ENCODE peak calls at places on chromosomes 1 and 21, in seven cellular contexts. T is mesendoderm, U is mesenchymal stem cell, F is IMR-90, L is H9, D is H1, G is trophoblast cell. Y is an unnamed sample.

GRCh38 chr1:107572674-107573205 is 392.2 kb downstream of the VAV3 start:
- DNase-seq in T (no peak), U (no peak), F (peak; percentile 31), L (no peak), D (no peak), G (peak; percentile 56), Y (no peak)

GRCh38 chr1:63534406-63534805 is 11.1 kb downstream of the EFCAB7 start:
- DNase-seq in T (no peak), U (no peak), F (no peak), L (no peak), D (no peak), G (no peak), Y (no peak)

GRCh38 chr1:117615474-117615873 is 9.6 kb downstream of the TENT5C start:
- DNase-seq in T (no peak), U (no peak), F (no peak), L (no peak), D (no peak), G (no peak), Y (no peak)

GRCh38 chr1:173453982-173454381 is 23.2 kb upstream of the PRDX6 start:
- DNase-seq in T (no peak), U (peak; percentile 43), F (peak; percentile 70), L (no peak), D (no peak), G (no peak), Y (no peak)

GRCh38 chr1:31326461-31326860 is 29.6 kb downstream of the ZCCHC17 start:
- DNase-seq in T (no peak), U (no peak), F (no peak), L (no peak), D (no peak), G (no peak), Y (no peak)

GRCh38 chr1:35564037-35564883 is 6.7 kb downstream of the NCDN start:
- DNase-seq in T (peak; percentile 89), U (peak; percentile 76), F (peak; percentile 78), L (peak; percentile 84), D (no peak), G (peak; percentile 66), Y (peak; percentile 86)

GRCh38 chr1:32618673-32619221 is 31.6 kb downstream of the ZBTB8OS start:
- DNase-seq in T (peak; percentile 43), U (no peak), F (no peak), L (no peak), D (no peak), G (no peak), Y (no peak)

GRCh38 chr21:30268608-30269197 is 14.0 kb downstream of the KRTAP24-1 start:
- DNase-seq in T (peak; percentile 77), U (no peak), F (no peak), L (peak; percentile 46), D (no peak), G (no peak), Y (no peak)

GRCh38 chr1:192974701-192975100 is 84.5 kb downstream of the UCHL5 start:
- DNase-seq in T (no peak), U (peak; percentile 6), F (peak; percentile 21), L (no peak), D (no peak), G (peak; percentile 1), Y (no peak)

GRCh38 chr1:228986093-228986904 is 251.0 kb downstream of the RHOU start:
- DNase-seq in T (no peak), U (no peak), F (peak; percentile 25), L (no peak), D (no peak), G (no peak), Y (no peak)

GRCh38 chr1:209565759-209566678 is 17.5 kb upstream of the CAMK1G start:
- DNase-seq in T (peak; percentile 91), U (peak; percentile 79), F (peak; percentile 75), L (peak; percentile 90), D (peak; percentile 75), G (peak; percentile 76), Y (peak; percentile 86)

GRCh38 chr1:215776336-215776735 is 209.2 kb downstream of the KCTD3 start:
- DNase-seq in T (peak; percentile 10), U (no peak), F (no peak), L (no peak), D (no peak), G (no peak), Y (no peak)

GRCh38 chr1:147264158-147264768 is 21.8 kb downstream of the CHD1L start:
- DNase-seq in T (no peak), U (peak; percentile 27), F (peak; percentile 82), L (no peak), D (no peak), G (peak; percentile 12), Y (no peak)

GRCh38 chr1:168737446-168737845 is 8.4 kb upstream of the DPT start:
- DNase-seq in T (no peak), U (no peak), F (no peak), L (no peak), D (no peak), G (no peak), Y (no peak)

GRCh38 chr1:183652107-183652506 is 1.0 kb downstream of the APOBEC4 start:
- DNase-seq in T (no peak), U (no peak), F (no peak), L (no peak), D (no peak), G (no peak), Y (no peak)

GRCh38 chr1:109794319-109795132 is 30.8 kb upstream of the EPS8L3 start:
- DNase-seq in T (peak; percentile 23), U (peak; percentile 89), F (no peak), L (peak; percentile 29), D (no peak), G (no peak), Y (no peak)

GRCh38 chr1:199585392-199585791 is 442.1 kb upstream of the NR5A2 start:
- DNase-seq in T (no peak), U (no peak), F (no peak), L (no peak), D (no peak), G (no peak), Y (no peak)

GRCh38 chr1:176222196-176222595 is 15.1 kb upstream of the COP1 start:
- DNase-seq in T (no peak), U (no peak), F (peak; percentile 6), L (no peak), D (no peak), G (no peak), Y (no peak)

GRCh38 chr1:176227579-176227978 is 20.5 kb upstream of the COP1 start:
- DNase-seq in T (peak; percentile 86), U (no peak), F (no peak), L (no peak), D (no peak), G (no peak), Y (no peak)

GRCh38 chr1:176225485-176225884 is 18.4 kb upstream of the COP1 start:
- DNase-seq in T (peak; percentile 37), U (no peak), F (no peak), L (no peak), D (no peak), G (no peak), Y (no peak)

GRCh38 chr1:176220100-176220689 is 13.1 kb upstream of the COP1 start:
- DNase-seq in T (no peak), U (no peak), F (no peak), L (no peak), D (no peak), G (no peak), Y (no peak)

DNA sequence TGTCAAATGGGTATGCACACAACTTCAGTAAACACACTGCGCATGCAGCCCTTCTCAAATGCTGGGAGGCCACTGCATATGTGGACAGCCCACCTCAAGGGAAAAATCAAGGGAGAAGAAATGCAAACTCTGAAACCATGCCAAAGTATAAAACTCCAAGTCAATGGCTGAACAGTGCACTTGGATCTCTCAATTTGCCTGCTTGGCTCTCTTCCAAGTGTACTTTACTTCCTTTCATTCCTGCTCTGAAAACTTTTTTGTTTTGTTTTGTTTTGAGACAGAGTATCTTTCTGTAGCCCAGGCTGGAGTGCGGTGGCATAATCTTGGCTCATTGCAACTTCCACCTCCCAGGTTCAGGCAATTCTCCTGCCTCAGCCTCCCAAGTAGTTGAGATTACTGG is 18.8 kb upstream of the COP1 start:
- DNase-seq in T (no peak), U (no peak), F (no peak), L (no peak), D (no peak), G (no peak), Y (no peak)
- H3K18ac ChIP-seq in T (no peak overlapping the region), U (no peak overlapping the region), F (no peak overlapping the region), L (no peak overlapping the region), D (no peak overlapping the region), G (no peak overlapping the region), Y (no peak overlapping the region)

GRCh38 chr21:41650526-41651145 is 116.2 kb downstream of the RIPK4 start:
- DNase-seq in T (no peak), U (no peak), F (no peak), L (no peak), D (no peak), G (no peak), Y (no peak)

GRCh38 chr21:41651830-41652229 is 115.0 kb downstream of the RIPK4 start:
- DNase-seq in T (no peak), U (no peak), F (peak; percentile 46), L (no peak), D (no peak), G (no peak), Y (no peak)

GRCh38 chr21:41653243-41653943 is 113.5 kb downstream of the RIPK4 start:
- DNase-seq in T (no peak), U (no peak), F (no peak), L (no peak), D (no peak), G (no peak), Y (no peak)

GRCh38 chr21:41653944-41654625 is 112.8 kb downstream of the RIPK4 start:
- DNase-seq in T (no peak), U (no peak), F (peak; percentile 50), L (no peak), D (no peak), G (peak; percentile 4), Y (no peak)

GRCh38 chr21:41651396-41651795 is 115.5 kb downstream of the RIPK4 start:
- DNase-seq in T (no peak), U (no peak), F (no peak), L (no peak), D (no peak), G (no peak), Y (no peak)
- H3K18ac ChIP-seq in T (no peak overlapping the region), U (no peak overlapping the region), F (no peak overlapping the region), L (no peak overlapping the region), D (no peak overlapping the region), G (no peak overlapping the region), Y (peak overlapping the region; percentile 61)

DNA sequence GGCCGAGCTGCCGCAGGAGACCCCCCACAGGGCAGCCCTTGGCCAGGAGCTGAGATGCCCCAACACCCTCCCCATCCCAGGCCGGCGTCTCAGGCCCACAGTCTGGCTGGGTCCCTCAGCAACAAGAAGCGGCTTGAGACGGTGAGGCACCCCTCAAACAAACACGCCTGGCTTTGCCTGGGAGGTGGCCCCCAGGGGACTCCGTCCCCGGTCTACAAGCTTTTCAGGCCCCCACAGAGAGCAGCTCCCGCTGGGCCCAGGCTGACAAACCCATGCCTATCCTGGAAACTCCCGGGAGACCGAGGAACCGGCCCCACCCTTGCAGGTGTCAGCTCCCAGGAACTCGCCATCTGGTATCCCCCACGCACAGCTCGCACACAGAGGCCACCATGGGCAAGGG is 67.0 kb downstream of the ARHGEF16 start:
- DNase-seq in T (no peak), U (no peak), F (no peak), L (no peak), D (no peak), G (no peak), Y (no peak)
- H3K18ac ChIP-seq in T (no peak overlapping the region), U (no peak overlapping the region), F (no peak overlapping the region), L (no peak overlapping the region), D (no peak overlapping the region), G (no peak overlapping the region), Y (no peak overlapping the region)

DNA sequence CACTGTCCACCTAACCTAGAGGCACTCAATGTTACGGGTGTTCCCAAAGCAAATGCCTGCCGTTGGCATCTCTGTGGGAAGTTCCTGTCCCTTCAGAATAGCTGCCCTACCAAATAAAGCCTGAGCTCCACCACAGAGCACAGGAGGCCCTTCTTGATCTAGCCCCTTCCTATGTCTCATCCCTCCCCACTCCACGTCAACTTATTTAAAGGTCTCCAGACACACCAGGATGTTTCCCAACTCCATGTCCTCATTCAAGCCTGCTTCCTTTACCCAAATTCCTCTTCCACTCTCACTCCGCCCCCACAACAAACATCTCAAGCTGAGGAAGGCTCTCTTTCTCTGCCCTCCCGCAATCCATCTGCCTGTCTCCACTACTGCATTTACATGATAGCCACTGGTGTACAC is 87.7 kb downstream of the TGFBR3 start:
- DNase-seq in T (no peak), U (peak; percentile 41), F (no peak), L (no peak), D (no peak), G (no peak), Y (no peak)
- H3K18ac ChIP-seq in T (no peak overlapping the region), U (peak overlapping the region; percentile 40), F (no peak overlapping the region), L (no peak overlapping the region), D (no peak overlapping the region), G (no peak overlapping the region), Y (no peak overlapping the region)